ENCODE peak calls at places on chromosomes 4 and X, in four cellular contexts. P, J, E and L are unnamed samples. For H3K4me1 and H3K36me3, the result is how much of the 10 kb centered on the place peaks cover.

GRCh38 chr4:103018391-103019318 is 850 bp downstream of the SLC9B1 start:
- DNase-seq in P (no peak), J (no peak), E (peak), L (no peak)

GRCh38 chrX:40063555-40063954 is 34.2 kb downstream of the BCOR start:
- DNase-seq in J (no peak), P (no peak), E (no peak), L (no peak)

GRCh38 chr4:75555294-75556164 is at the start of gene ODAPH:
- DNase-seq in J (peak), E (no peak), P (no peak), L (no peak)

GRCh38 chr4:115781528-115782146 is 668.2 kb upstream of the NDST4 start:
- DNase-seq in P (no peak), E (no peak), J (no peak), L (no peak)

GRCh38 chr4:137526681-137527080 is 5.6 kb downstream of the PCDH18 start:
- DNase-seq in E (no peak), P (no peak), J (no peak), L (no peak)

GRCh38 chrX:69126642-69127041 is 38.6 kb downstream of the PJA1 start:
- DNase-seq in E (no peak), P (no peak), J (no peak), L (no peak)

GRCh38 chr4:183355405-183355804 is 33.2 kb upstream of the CLDN24 start:
- DNase-seq in E (no peak), P (no peak), J (peak), L (no peak)

GRCh38 chr4:175330652-175331051 is 412.5 kb downstream of the ADAM29 start:
- DNase-seq in J (peak), E (no peak), P (no peak), L (no peak)

GRCh38 chrX:3599787-3600465 is 113.5 kb downstream of the PRKX start:
- DNase-seq in E (no peak), J (no peak), P (no peak), L (no peak)

GRCh38 chrX:152843852-152844251 is 13.0 kb downstream of the NSDHL start:
- DNase-seq in J (no peak), P (no peak), E (no peak), L (no peak)

GRCh38 chr4:139039044-139039443 is 23.5 kb downstream of the NOCT start:
- DNase-seq in J (no peak), E (no peak), P (no peak), L (no peak)

GRCh38 chrX:1400731-1401471 is 9.0 kb upstream of the SLC25A6 start:
- DNase-seq in P (peak), J (no peak), E (peak), L (no peak)

GRCh38 chr4:71729856-71730255 is 54.0 kb downstream of the GC start:
- DNase-seq in E (no peak), P (no peak), J (no peak), L (no peak)

GRCh38 chrX:119573840-119574393 is 446 bp upstream of the UBE2A start:
- DNase-seq in J (peak), E (peak), P (no peak), L (no peak)

GRCh38 chr4:23981328-23981727 is 91.5 kb upstream of the PPARGC1A start:
- DNase-seq in J (no peak), P (no peak), E (no peak), L (no peak)

GRCh38 chr4:76694056-76694455 is 203.9 kb downstream of the SOWAHB start:
- DNase-seq in E (no peak), J (peak), P (no peak), L (no peak)

DNA sequence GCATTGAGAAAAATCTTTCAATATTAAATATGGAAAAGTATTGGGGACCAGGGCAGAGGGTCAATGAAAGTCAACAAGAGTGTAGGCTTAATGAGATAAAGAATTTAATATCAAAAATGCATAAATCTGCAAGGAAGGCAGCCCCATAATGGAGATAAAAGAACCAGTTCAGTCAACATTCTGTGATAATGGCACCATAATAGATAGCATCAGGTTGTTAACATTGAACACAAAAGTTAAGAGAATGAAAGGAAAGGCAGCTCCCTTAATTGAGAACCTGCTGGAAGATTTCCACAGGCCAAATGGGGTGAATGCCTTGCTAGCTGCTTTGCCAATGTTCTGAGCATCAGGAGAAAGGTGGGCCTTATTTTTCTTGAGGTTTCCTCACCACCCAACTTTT is 60.4 kb upstream of the TMEM33 start:
- DNase-seq in P (no peak), J (no peak), E (no peak), L (no peak)
- H3K4me1 ChIP-seq in P (under half), J (under half), E (under half), L (under half)

DNA sequence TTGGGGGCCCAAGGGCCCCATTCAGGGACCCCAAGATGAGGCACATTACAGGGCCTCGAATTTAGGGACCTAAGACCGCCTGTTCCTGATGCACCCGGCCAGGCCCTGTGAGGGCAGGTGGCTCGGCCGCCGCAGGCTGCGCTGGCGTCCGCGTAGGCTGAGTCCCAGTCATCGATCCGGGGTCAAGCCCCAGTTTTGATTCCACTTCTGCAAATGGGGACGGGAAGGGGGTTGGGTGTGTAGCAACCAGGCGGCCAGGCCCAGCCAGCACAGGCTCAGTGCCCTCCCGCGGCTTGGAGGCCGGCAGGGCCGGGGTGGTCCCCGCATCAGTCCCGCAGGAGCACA is 327 bp downstream of the PNPLA4 start:
- DNase-seq in E (no peak), P (no peak), J (no peak), L (no peak)
- H3K27ac ChIP-seq in E (peak), P (peak), J (peak), L (peak)

DNA sequence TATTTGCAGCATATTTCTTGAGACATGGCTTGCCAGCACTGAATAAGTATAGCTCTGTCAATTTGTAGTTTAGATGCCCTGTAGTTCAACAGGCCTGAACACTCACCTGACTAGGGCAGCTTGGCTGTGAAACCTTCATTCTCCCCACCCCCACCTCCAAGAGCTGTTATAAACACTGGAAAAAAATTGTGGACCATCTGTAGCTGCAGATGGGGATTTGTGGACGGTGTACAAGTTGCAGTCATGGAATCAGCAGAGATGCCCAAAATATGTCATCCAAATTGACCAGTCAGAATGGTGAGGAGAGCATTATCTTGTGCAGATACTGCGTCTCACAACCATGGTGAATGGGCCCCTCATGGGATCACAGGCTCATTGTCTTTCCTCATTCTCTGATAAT is 76.2 kb upstream of the PAQR3 start:
- DNase-seq in J (no peak), P (no peak), E (no peak), L (no peak)
- H3K36me3 ChIP-seq in J (under half), P (under half), E (under half), L (under half)

DNA sequence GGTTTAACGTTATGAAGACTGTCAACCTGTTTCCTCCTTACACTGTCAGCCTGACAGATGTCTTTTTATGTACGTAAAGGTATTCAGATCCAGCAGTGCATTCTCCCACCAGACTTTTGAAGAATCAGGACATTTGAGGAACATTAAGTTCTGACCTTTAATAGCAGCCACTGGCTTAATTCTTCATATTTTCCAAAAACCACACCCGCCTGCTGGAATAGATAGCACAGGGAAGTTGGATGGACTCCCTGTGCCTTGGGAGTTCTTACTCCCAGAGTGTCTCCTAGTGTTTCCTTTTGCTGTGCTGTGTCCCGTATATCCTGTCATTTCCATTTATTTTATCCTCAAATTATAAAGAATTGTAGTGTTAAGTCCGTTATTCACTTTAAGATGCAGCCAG is 94.5 kb downstream of the AFF1 start:
- DNase-seq in P (no peak), J (no peak), E (no peak), L (no peak)
- H3K4me1 ChIP-seq in P (under half), J (under half), E (half or more), L (under half)

DNA sequence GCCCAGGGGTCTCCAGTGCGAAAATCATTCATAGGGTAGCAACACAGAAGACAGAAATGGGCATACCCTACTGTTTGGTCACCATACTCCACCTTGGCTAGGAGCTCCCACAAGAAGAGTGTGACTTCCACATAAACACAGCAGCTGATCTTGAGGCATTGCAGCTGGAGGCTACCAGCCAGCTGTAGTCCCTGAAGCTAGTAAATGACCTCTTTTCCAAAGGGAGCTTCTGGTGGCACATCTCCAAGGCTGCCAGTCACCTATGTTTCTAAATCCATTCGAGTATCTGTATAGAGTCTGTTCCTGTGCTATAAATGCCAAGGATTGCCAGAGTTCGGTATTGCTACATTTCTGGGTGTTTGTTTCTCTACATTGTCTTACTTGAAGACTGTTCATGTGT is 21.3 kb upstream of the PNPLA4 start:
- DNase-seq in P (no peak), E (no peak), J (no peak), L (no peak)
- H3K27ac ChIP-seq in P (no peak), E (no peak), J (no peak), L (no peak)